ENCODE peak calls at places on chromosomes 6 and 20, in eight cellular contexts. G is keratinocyte, Y is suprapubic skin, Z is WERI-Rb-1, N is uterus, U is psoas muscle, L is ovary, V is ascending aorta. X is an unnamed sample.

GRCh38 chr6:37648465-37649330 is 49.0 kb downstream of the MDGA1 start:
- DNase-seq in G (no peak), U (no peak), Z (no peak), L (peak), V (no peak), Y (peak), N (no peak), X (no peak)

GRCh38 chr6:134004714-134005113 is 47.7 kb downstream of the SLC2A12 start:
- DNase-seq in L (no peak), Z (no peak), U (no peak), G (no peak), Y (no peak), N (no peak), V (no peak), X (no peak)

GRCh38 chr6:148203281-148203925 is 139.2 kb upstream of the SASH1 start:
- DNase-seq in Z (no peak), Y (no peak), G (no peak), U (no peak), N (no peak), L (no peak), V (no peak), X (no peak)

GRCh38 chr6:3471711-3472110 is 14.9 kb upstream of the SLC22A23 start:
- DNase-seq in L (no peak), U (no peak), Y (no peak), Z (no peak), V (no peak), N (no peak), G (no peak), X (no peak)

GRCh38 chr6:63923139-63923739 is 287.6 kb downstream of the PHF3 start:
- DNase-seq in V (no peak), G (no peak), Z (no peak), U (no peak), L (no peak), Y (no peak), N (no peak), X (no peak)

GRCh38 chr20:62370807-62371587 is 3.9 kb upstream of the LAMA5 start:
- DNase-seq in Z (no peak), U (no peak), L (no peak), Y (no peak), V (no peak), G (no peak), N (no peak), X (no peak)

GRCh38 chr6:109121411-109121810 is 26.1 kb downstream of the CEP57L1 start:
- DNase-seq in Z (no peak), N (no peak), Y (no peak), L (no peak), G (no peak), U (no peak), V (no peak), X (no peak)

GRCh38 chr6:169177516-169178196 is 76.0 kb downstream of the THBS2 start:
- DNase-seq in Z (no peak), N (no peak), G (no peak), U (no peak), Y (no peak), V (no peak), L (no peak), X (no peak)

GRCh38 chr6:138420356-138420755 is 16.3 kb downstream of the HEBP2 start:
- DNase-seq in L (no peak), G (no peak), U (no peak), V (no peak), Y (no peak), Z (no peak), N (no peak), X (no peak)

GRCh38 chr6:51644426-51644825 is 443.0 kb downstream of the PKHD1 start:
- DNase-seq in Y (no peak), V (no peak), Z (no peak), L (no peak), N (no peak), G (peak), U (no peak), X (no peak)

GRCh38 chr20:57785061-57785460 is 75.2 kb upstream of the PMEPA1 start:
- DNase-seq in L (no peak), V (no peak), Y (peak), N (no peak), G (no peak), Z (no peak), U (no peak), X (peak)

GRCh38 chr20:10313701-10314100 is 95.1 kb downstream of the SNAP25 start:
- DNase-seq in N (no peak), Y (no peak), Z (peak), U (no peak), G (no peak), L (no peak), V (no peak), X (no peak)

GRCh38 chr6:118551063-118551672 is 3.1 kb downstream of the PLN start:
- DNase-seq in Z (no peak), N (no peak), U (no peak), G (no peak), L (no peak), V (no peak), Y (no peak), X (no peak)

GRCh38 chr6:139236105-139236504 is 55.7 kb downstream of the TXLNB start:
- DNase-seq in N (no peak), U (no peak), V (no peak), Y (no peak), Z (no peak), L (no peak), G (no peak), X (no peak)

GRCh38 chr6:42451595-42452170 is at the start of gene TRERF1:
- DNase-seq in Z (peak), Y (peak), G (no peak), U (peak), N (peak), L (peak), V (no peak), X (no peak)

GRCh38 chr6:44556046-44556445 is 168.5 kb downstream of the CDC5L start:
- DNase-seq in Z (no peak), Y (no peak), U (no peak), N (no peak), V (no peak), G (no peak), L (no peak), X (no peak)

GRCh38 chr20:60583741-60584140 is 625.5 kb downstream of the CDH26 start:
- DNase-seq in G (peak), N (no peak), L (no peak), V (no peak), Z (no peak), Y (no peak), U (no peak), X (no peak)

GRCh38 chr20:50548396-50548795 is 38.2 kb downstream of the PTPN1 start:
- DNase-seq in Y (no peak), U (no peak), V (no peak), Z (no peak), N (no peak), G (no peak), L (no peak), X (no peak)

GRCh38 chr20:1933465-1933870 is 38.3 kb downstream of the SIRPA start:
- DNase-seq in G (no peak), Z (no peak), N (peak), Y (peak), V (no peak), U (peak), L (peak), X (peak)

GRCh38 chr6:29628419-29629281 is 4.3 kb downstream of the GABBR1 start:
- DNase-seq in V (peak), Y (peak), N (peak), G (peak), Z (peak), L (peak), U (peak), X (no peak)

GRCh38 chr20:1341561-1342265 is 12.8 kb upstream of the SDCBP2 start:
- DNase-seq in Z (peak), U (no peak), L (no peak), G (no peak), Y (no peak), V (no peak), N (no peak), X (no peak)

GRCh38 chr6:19465240-19465639 is 371.9 kb upstream of the ID4 start:
- DNase-seq in Y (no peak), V (no peak), Z (no peak), G (no peak), U (no peak), L (no peak), N (no peak), X (no peak)

GRCh38 chr6:108736832-108737231 is 111.4 kb upstream of the ARMC2 start:
- DNase-seq in N (no peak), Y (peak), U (peak), Z (no peak), V (peak), G (peak), L (no peak), X (peak)

GRCh38 chr6:151652338-151652737 is 155.1 kb upstream of the ESR1 start:
- DNase-seq in G (no peak), Z (no peak), Y (no peak), N (no peak), U (peak), L (no peak), V (no peak), X (no peak)

GRCh38 chr20:5181955-5182354 is 55.1 kb downstream of the CDS2 start:
- DNase-seq in Z (no peak), L (no peak), N (no peak), V (no peak), U (no peak), Y (no peak), G (no peak), X (no peak)

GRCh38 chr6:41785689-41786450 is 1.6 kb upstream of the TOMM6 start:
- DNase-seq in N (no peak), V (no peak), U (peak), Z (no peak), Y (no peak), G (no peak), L (no peak), X (peak)

GRCh38 chr20:61345656-61346055 is 93.6 kb downstream of the CDH4 start:
- DNase-seq in U (no peak), Y (no peak), G (no peak), Z (no peak), L (no peak), N (no peak), V (no peak), X (no peak)

GRCh38 chr20:9286501-9286900 is 217.6 kb downstream of the PLCB4 start:
- DNase-seq in L (no peak), Z (no peak), V (no peak), N (no peak), G (no peak), Y (no peak), U (no peak), X (no peak)

GRCh38 chr20:4813839-4814695 is 92.4 kb downstream of the PRND start:
- DNase-seq in Z (no peak), Y (peak), L (no peak), U (no peak), G (no peak), N (no peak), V (no peak), X (no peak)

GRCh38 chr6:7821426-7821825 is 89.2 kb downstream of the TXNDC5 start:
- DNase-seq in Y (no peak), Z (no peak), U (no peak), L (no peak), N (no peak), V (no peak), G (no peak), X (no peak)

GRCh38 chr6:7818480-7819165 is 92.0 kb downstream of the TXNDC5 start:
- DNase-seq in N (peak), V (no peak), G (no peak), Z (no peak), L (no peak), Y (no peak), U (peak), X (no peak)

GRCh38 chr6:7820288-7820835 is 90.2 kb downstream of the TXNDC5 start:
- DNase-seq in Z (no peak), Y (no peak), U (no peak), N (no peak), L (no peak), G (no peak), V (no peak), X (no peak)

GRCh38 chr6:7823552-7823951 is 87.0 kb downstream of the TXNDC5 start:
- DNase-seq in N (no peak), G (no peak), V (no peak), Z (no peak), L (no peak), U (no peak), Y (no peak), X (no peak)

DNA sequence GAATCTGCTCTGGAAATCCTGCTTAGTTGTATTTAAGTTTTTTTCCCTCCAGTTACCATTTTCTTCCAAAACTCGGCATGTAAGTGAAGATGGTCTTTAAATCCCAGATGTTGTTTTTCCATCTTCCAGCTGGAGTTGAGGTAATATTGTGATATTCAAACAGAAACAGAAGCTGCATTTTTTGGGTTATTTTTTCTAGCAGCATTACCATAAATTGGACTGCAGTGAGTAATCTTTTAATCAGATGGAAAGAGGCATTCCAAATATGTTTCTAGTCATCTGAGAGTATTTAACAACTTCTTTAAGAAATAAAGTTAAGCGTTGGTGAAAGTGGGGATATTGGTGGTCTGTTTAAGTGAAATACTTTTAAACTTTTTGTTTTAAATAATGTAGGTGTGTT is 90.9 kb downstream of the TXNDC5 start:
- DNase-seq in L (no peak), N (no peak), V (no peak), Z (no peak), U (no peak), Y (no peak), G (no peak), X (no peak)
- H3K27ac ChIP-seq in L (no peak), N (no peak), V (no peak), Z (no peak), U (no peak), Y (no peak), G (no peak), X (no peak)

DNA sequence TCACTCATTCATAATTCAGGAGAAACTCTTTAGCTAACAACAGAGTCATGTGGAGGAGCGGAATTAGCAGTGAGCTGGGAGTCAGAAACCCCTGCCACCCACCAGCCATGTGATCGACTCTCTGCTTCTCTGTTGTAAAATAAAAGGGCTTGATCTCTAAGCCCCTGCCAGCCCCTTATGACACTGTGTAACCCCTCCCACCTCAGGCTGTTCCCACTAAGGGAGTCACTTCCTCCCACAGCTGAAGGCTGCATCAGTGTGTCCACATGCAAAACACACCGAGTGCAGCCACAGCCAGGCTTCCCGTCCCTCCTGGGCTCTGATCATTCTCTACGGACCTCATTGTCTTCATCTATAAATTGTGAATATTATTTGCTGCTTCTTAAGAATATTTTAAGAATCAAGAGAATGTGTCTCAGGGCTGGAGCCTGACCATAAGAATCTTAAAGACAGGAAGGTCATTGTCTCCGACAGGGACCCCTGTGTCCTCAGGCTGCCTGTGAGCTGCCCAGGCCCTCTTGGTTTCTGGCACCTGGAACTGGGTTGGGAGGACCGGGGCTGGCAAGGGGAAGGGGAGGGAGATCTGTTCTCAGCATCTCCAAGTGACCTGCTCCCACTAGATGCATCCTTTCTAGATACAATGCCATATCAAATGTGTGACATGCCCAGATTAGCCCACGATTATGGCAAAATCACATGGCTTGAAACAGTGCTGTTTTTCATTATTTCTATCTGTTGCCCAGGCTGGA is 110.7 kb downstream of the SCML4 start:
- DNase-seq in Y (no peak), V (no peak), L (no peak), U (no peak), G (no peak), Z (peak), N (peak), X (no peak)
- H3K4me3 ChIP-seq in Y (peak), V (peak), L (peak), U (peak), G (peak), Z (no peak), N (no peak), X (peak)

GRCh38 chr6:121680058-121680457 is 244.6 kb downstream of the GJA1 start:
- DNase-seq in G (no peak), U (no peak), N (no peak), V (no peak), L (no peak), Z (no peak), Y (no peak), X (no peak)
- TF ChIP-seq CTCF in G (no peak), U (no peak), N (no peak), V (no peak), L (no peak), Z (no peak), Y (no peak), X (no peak)

DNA sequence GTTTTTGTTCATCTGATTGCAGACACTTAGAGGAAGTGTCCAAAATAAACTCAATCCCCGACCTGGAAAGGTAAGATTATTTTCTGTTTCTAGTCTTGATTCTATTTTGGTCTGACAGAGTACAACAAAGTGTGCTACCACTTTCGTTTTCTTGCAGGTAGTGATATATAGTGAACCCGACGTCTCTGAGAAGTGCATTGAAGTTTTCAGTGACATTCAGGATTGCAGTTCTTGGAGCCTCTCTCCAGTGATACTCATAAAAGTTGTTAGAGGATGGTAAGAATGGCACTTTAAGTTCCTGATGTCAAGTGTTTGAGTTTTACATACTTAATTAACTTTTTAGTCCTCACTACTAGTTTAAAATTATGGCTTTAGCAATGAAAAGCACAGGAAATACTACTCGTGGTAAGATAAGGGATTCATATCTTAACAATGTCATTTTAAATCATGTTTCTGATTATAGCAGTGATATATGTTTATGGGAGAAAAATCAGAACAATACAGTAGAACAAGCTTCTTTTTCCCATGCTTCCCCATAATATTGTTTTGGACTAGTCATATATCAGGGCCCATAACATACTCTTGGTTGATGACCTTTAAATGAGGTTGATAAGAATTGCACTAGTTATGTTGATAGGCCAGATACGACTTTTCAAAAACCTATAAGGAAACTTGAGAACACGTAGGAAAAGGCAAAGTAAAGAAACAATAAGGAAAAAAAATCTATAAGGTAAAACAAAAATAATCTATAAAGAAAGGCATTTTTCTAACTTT is 104.0 kb downstream of the RTN4IP1 start:
- DNase-seq in Z (no peak), U (no peak), V (no peak), Y (no peak), L (no peak), G (no peak), N (no peak), X (no peak)
- H3K27ac ChIP-seq in Z (no peak), U (no peak), V (no peak), Y (peak), L (no peak), G (peak), N (peak), X (no peak)

X was measured in coronary artery.